ENCODE peak calls at places on chromosomes 5 and 9, in five cellular contexts. X, I, O, A and F are unnamed samples.

GRCh38 chr5:10682801-10683525 is 78.1 kb downstream of the DAP start:
- DNase-seq in X (no peak), I (no peak), O (no peak), A (no peak), F (no peak)

GRCh38 chr5:173238312-173239232 is 3.6 kb upstream of the NKX2-5 start:
- DNase-seq in X (no peak), I (no peak), O (no peak), A (no peak), F (no peak)

GRCh38 chr9:130193531-130194405 is 21.6 kb downstream of the NCS1 start:
- DNase-seq in X (no peak), I (no peak), O (no peak), A (no peak), F (no peak)

GRCh38 chr9:71036501-71036900 is 84.9 kb downstream of the TRPM3 start:
- DNase-seq in X (peak; percentile 60), I (no peak), O (no peak), A (peak; percentile 28), F (peak; percentile 57)

GRCh38 chr9:131233989-131234388 is 42.3 kb downstream of the FAM78A start:
- DNase-seq in X (no peak), I (no peak), O (no peak), A (no peak), F (no peak)

GRCh38 chr5:134846641-134846960 is 833 bp downstream of the C5orf24 start:
- DNase-seq in X (no peak), I (no peak), O (no peak), A (no peak), F (no peak)

GRCh38 chr9:120331913-120332312 is 248.1 kb downstream of the CDK5RAP2 start:
- DNase-seq in X (peak; percentile 50), I (no peak), O (no peak), A (no peak), F (no peak)

GRCh38 chr5:20949636-20950035 is 961.6 kb upstream of the CDH18 start:
- DNase-seq in X (no peak), I (no peak), O (no peak), A (no peak), F (no peak)

GRCh38 chr5:72478276-72478675 is 28.9 kb downstream of the ZNF366 start:
- DNase-seq in X (no peak), I (no peak), O (no peak), A (no peak), F (no peak)

GRCh38 chr5:124738751-124739559 is 7.5 kb downstream of the ZNF608 start:
- DNase-seq in X (no peak), I (no peak), O (no peak), A (no peak), F (no peak)

GRCh38 chr9:80698725-80699124 is 990.6 kb downstream of the TLE1 start:
- DNase-seq in X (peak; percentile 2), I (no peak), O (no peak), A (no peak), F (no peak)

GRCh38 chr9:98992885-98993569 is 49.3 kb downstream of the COL15A1 start:
- DNase-seq in X (no peak), I (no peak), O (no peak), A (no peak), F (no peak)

GRCh38 chr9:90024419-90024818 is 419.6 kb downstream of the GADD45G start:
- DNase-seq in X (no peak), I (no peak), O (no peak), A (no peak), F (no peak)

GRCh38 chr5:123976393-123977029 is 464.5 kb downstream of the CSNK1G3 start:
- DNase-seq in X (no peak), I (no peak), O (no peak), A (no peak), F (no peak)

GRCh38 chr5:138369706-138370105 is 17.2 kb downstream of the KDM3B start:
- DNase-seq in X (no peak), I (no peak), O (no peak), A (peak; percentile 17), F (no peak)